ENCODE peak calls at places on chromosome 22, in five cellular contexts. S is endodermal cell, R is left ventricle myocardium inferior, D is psoas muscle, M is neuronal stem cell. B is an unnamed sample.

GRCh38 chr22:36977401-36977861 is 41.8 kb downstream of the TST start:
- DNase-seq in S (peak; percentile 93), R (peak; percentile 48), D (peak; percentile 45), M (peak; percentile 40), B (peak; percentile 90)

GRCh38 chr22:17098379-17098819 is 13.6 kb downstream of the IL17RA start:
- DNase-seq in S (no peak), R (no peak), D (no peak), M (no peak), B (peak; percentile 31)

GRCh38 chr22:40502919-40503318 is 132.5 kb downstream of the SGSM3 start:
- DNase-seq in S (no peak), R (no peak), D (no peak), M (no peak), B (no peak)

GRCh38 chr22:44585559-44586121 is 87.6 kb upstream of the RTL6 start:
- DNase-seq in S (peak; percentile 20), R (peak; percentile 10), D (no peak), M (no peak), B (no peak)

GRCh38 chr22:21587803-21588611 is 20.5 kb downstream of the UBE2L3 start:
- DNase-seq in S (no peak), R (no peak), D (no peak), M (no peak), B (peak; percentile 76)

GRCh38 chr22:19942071-19942885 is 660 bp upstream of the TXNRD2 start:
- DNase-seq in S (no peak), R (no peak), D (no peak), M (no peak), B (peak; percentile 72)

GRCh38 chr22:19882446-19883381 is 28.0 kb upstream of the GNB1L start:
- DNase-seq in S (peak; percentile 45), R (no peak), D (no peak), M (no peak), B (no peak)

GRCh38 chr22:22849640-22850610 is 37.7 kb upstream of the IGLL5 start:
- DNase-seq in S (no peak), R (no peak), D (no peak), M (no peak), B (peak; percentile 91)

GRCh38 chr22:37782340-37783168 is 25.2 kb upstream of the GCAT start:
- DNase-seq in S (peak; percentile 45), R (no peak), D (no peak), M (no peak), B (no peak)

GRCh38 chr22:32864596-32864995 is 63.1 kb downstream of the TIMP3 start:
- DNase-seq in S (no peak), R (no peak), D (no peak), M (no peak), B (no peak)

GRCh38 chr22:17633217-17633997 is 4.9 kb upstream of the ATP6V1E1 start:
- DNase-seq in S (peak; percentile 58), R (no peak), D (no peak), M (no peak), B (no peak)

GRCh38 chr22:37985751-37986281 is 1.5 kb upstream of the SOX10 start:
- DNase-seq in S (no peak), R (no peak), D (no peak), M (no peak), B (no peak)

GRCh38 chr22:47442821-47443220 is 680.4 kb downstream of the TBC1D22A start:
- DNase-seq in S (no peak), R (no peak), D (no peak), M (no peak), B (no peak)

GRCh38 chr22:38034278-38034882 is 22.8 kb upstream of the PICK1 start:
- DNase-seq in S (peak; percentile 89), R (peak; percentile 70), D (peak; percentile 63), M (peak; percentile 43), B (no peak)

GRCh38 chr22:17754233-17754925 is 19.9 kb downstream of the BID start:
- DNase-seq in S (peak; percentile 73), R (no peak), D (no peak), M (no peak), B (peak; percentile 41)

GRCh38 chr22:50701428-50702154 is 29.0 kb downstream of the SHANK3 start:
- DNase-seq in S (peak; percentile 27), R (no peak), D (no peak), M (no peak), B (no peak)
- H3K4me3 ChIP-seq in S (no peak overlapping the region), R (no peak overlapping the region), D (no peak overlapping the region), M (no peak overlapping the region), B (no peak overlapping the region)

GRCh38 chr22:26513852-26514251 is 1.6 kb upstream of the TFIP11 start:
- DNase-seq in S (no peak), R (no peak), D (no peak), M (no peak), B (no peak)
- H3K4me3 ChIP-seq in S (peak overlapping the region; percentile 99), R (no peak overlapping the region), D (no peak overlapping the region), M (no peak overlapping the region), B (peak overlapping the region; percentile 88)

DNA sequence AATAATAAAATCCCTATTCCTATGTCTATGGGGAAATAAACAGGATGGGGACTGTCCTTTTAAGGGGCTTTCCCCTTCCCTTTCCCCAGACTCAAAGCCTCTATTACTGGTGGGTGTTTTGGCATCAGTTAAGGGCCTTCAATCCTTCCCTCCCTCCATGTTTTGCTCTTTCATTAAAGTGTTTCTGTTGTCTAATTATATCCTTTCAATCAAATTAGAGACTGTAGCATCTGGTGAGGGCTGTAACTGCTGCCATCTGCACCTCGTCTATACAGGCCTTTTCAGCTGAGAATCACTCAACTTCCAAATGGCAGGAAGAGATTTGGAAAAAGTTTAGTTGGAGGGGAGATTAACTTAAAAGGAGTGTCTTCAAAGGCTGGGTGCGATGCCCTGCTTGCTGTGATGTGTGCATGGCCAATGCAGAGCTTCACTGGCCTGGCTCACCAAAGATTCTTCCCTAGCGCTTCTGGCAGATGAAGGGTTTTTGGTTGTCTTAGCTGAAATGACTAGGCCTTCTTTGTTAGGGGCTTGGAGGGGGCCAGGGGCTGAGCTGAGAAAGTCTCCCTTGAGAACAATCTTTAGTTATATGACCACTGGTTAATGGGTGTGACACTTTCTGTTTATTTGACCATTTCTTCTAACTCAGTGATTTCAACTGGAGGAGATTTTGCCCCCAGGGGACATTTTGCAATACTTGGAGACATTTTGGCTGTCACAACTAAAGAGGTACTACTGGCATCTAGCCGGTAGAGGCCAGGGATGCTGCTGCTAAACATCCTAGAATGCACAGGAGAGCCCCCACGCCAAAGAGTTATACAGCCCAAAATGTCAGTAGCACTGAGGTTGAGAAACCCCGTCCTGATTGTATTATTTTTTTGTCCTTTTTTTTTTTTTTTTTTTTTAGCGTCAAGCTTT is 7.5 kb downstream of the KREMEN1 start:
- DNase-seq in S (no peak), R (no peak), D (peak; percentile 43), M (no peak), B (no peak)
- H3K4me3 ChIP-seq in S (no peak overlapping the region), R (no peak overlapping the region), D (no peak overlapping the region), M (no peak overlapping the region), B (no peak overlapping the region)

DNA sequence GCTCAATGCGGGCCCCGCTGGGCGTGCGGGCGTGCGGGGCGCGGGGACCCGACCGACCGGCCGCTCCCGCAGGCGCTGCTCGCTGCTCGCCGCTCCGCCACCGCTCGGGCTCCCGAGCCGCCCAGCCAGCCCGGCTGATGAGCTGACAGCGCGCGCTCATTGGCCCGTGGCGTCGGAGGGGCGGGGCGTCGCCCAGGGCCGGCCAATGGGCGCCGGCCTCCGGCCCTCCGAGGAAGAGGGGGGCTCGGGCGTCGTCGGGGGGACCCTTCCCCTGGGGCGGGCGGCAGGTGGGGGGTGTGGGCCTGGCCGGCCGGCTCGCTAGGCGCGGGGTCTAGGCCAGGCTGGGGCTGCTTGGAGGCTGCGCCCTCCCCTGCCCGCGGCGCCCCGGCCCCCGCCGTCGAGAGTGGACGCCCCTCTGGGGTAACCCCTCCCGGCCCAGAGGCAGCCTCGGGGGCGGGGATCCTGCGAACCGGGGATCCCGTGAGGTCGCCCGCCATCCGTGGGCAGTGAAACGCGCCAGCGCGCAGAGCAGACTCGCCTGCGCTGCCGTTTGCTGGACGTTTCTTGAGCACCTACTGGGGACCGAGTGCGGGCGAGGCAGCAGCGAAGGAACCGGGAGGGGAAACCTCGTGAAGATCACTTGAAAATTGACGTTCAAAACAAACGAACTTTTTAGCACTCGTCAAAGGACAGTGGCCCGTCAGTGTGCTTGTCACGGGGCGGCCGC is at the start of gene SCUBE1:
- DNase-seq in S (peak; percentile 91), R (peak; percentile 52), D (peak; percentile 65), M (peak; percentile 87), B (no peak)
- H3K4me3 ChIP-seq in S (no peak within 1 kb of the TSS), R (peak within 1 kb of the TSS; percentile 45), D (peak within 1 kb of the TSS; percentile 25), M (peak within 1 kb of the TSS; percentile 84), B (no peak within 1 kb of the TSS)

GRCh38 chr22:39459681-39460080 is 2.9 kb downstream of the MGAT3 start:
- DNase-seq in S (no peak), R (no peak), D (no peak), M (no peak), B (no peak)

GRCh38 chr22:39457546-39458442 is 982 bp downstream of the MGAT3 start:
- DNase-seq in S (no peak), R (no peak), D (no peak), M (no peak), B (no peak)

GRCh38 chr22:39457047-39457545 is 284 bp downstream of the MGAT3 start:
- DNase-seq in S (no peak), R (no peak), D (no peak), M (no peak), B (no peak)

GRCh38 chr22:39456262-39457046 is at the start of gene MGAT3:
- DNase-seq in S (no peak), R (no peak), D (no peak), M (no peak), B (no peak)

DNA sequence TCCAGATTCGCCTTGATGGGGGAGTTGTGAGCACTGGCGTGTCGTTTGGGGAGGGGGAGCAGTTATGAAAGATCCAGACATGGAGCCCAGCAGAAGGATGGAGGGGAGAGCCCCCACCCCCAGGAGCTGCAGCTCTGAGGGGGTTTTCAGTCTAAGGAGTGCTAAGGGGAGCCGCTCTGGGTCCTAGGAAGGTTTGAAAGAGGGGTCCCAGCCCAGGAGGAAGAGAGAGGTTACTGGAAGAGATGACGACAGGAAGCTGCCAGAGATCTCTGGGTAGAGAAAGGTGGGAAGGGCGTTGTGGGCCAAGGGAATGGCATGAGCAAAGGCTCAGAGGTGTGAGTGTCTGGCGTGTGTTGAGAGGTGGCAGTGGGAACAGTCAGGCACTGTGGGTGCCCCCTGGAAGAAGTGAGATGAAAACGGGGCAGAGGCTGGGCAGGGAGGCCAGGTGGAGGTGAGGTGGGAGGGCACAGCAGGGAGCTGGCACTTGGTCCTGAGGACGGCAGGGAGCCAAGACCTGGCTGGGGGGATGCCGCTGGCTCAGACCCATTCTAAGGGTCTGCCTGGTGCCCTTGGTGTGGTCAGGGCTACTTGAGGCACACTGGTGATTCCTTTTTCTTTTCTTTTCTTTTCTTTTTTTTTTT is 1.8 kb downstream of the MGAT3 start:
- DNase-seq in S (no peak), R (no peak), D (no peak), M (no peak), B (no peak)
- H3K4me3 ChIP-seq in S (peak overlapping the region; percentile 80), R (peak overlapping the region; percentile 75), D (peak overlapping the region; percentile 60), M (peak overlapping the region; percentile 84), B (peak overlapping the region; percentile 76)

DNA sequence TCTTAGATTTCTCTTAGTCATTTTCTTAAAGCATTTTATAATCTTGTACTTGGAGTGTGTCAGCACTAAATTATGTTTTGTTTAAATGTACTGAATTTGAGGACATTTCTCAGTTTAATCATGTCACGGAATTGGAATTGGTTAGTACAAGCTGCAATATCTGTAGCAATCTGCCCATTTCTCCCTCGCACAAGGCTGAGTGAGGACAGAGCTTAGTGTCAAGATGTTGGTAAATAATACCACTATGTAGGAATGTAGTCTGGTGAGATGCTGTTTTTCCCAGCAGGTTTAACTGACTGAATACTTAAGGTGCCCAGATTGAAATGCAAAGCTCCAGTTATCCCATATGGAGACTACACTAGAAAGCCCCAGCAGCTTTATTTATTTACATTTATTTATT is 30.6 kb downstream of the SREBF2 start:
- DNase-seq in S (no peak), R (no peak), D (no peak), M (no peak), B (no peak)
- H3K4me3 ChIP-seq in S (no peak overlapping the region), R (no peak overlapping the region), D (no peak overlapping the region), M (no peak overlapping the region), B (peak overlapping the region; percentile 63)